ENCODE peak calls at places on chromosomes 2 and 18, in seven cellular contexts. One of them, this sample, is unnamed.
A peak's percentile ranks its signal among the peaks of the same experiment; 100 is the strongest.

GRCh38 chr2:18356676-18357075 is 203.8 kb downstream of the RDH14 start:
- DNase-seq in H1: no peak
- DNase-seq in testis: no peak
- DNase-seq in endodermal cell: no peak
- DNase-seq in ovary: no peak
- DNase-seq in kidney: no peak
- DNase-seq in fibroblast of lung: peak; percentile 73
- DNase-seq in this sample: no peak

GRCh38 chr2:120831891-120832290 is 96.2 kb downstream of the GLI2 start:
- DNase-seq in fibroblast of lung: no peak
- DNase-seq in endodermal cell: no peak
- DNase-seq in testis: no peak
- DNase-seq in ovary: no peak
- DNase-seq in H1: no peak
- DNase-seq in kidney: no peak
- DNase-seq in this sample: no peak

GRCh38 chr18:5073026-5073944 is 123.8 kb downstream of the AKAIN1 start:
- DNase-seq in testis: peak; percentile 59
- DNase-seq in fibroblast of lung: peak; percentile 17
- DNase-seq in H1: peak; percentile 52
- DNase-seq in ovary: no peak
- DNase-seq in kidney: no peak
- DNase-seq in endodermal cell: peak; percentile 76
- DNase-seq in this sample: no peak

GRCh38 chr18:48952287-48953095 is 1.7 kb upstream of the SMAD7 start:
- DNase-seq in fibroblast of lung: peak; percentile 92
- DNase-seq in endodermal cell: peak; percentile 92
- DNase-seq in H1: peak; percentile 85
- DNase-seq in kidney: peak; percentile 95
- DNase-seq in testis: peak; percentile 76
- DNase-seq in ovary: peak; percentile 79
- DNase-seq in this sample: peak; percentile 93

GRCh38 chr2:46829240-46829970 is 86.2 kb downstream of the MCFD2 start:
- DNase-seq in H1: no peak
- DNase-seq in endodermal cell: peak; percentile 34
- DNase-seq in kidney: no peak
- DNase-seq in fibroblast of lung: no peak
- DNase-seq in ovary: no peak
- DNase-seq in testis: peak; percentile 7
- DNase-seq in this sample: peak; percentile 19

GRCh38 chr2:10818986-10819385 is 6.4 kb upstream of the PDIA6 start:
- DNase-seq in endodermal cell: no peak
- DNase-seq in fibroblast of lung: no peak
- DNase-seq in testis: no peak
- DNase-seq in H1: no peak
- DNase-seq in ovary: no peak
- DNase-seq in kidney: no peak
- DNase-seq in this sample: no peak

GRCh38 chr2:178009813-178010212 is 62.8 kb downstream of the PDE11A start:
- DNase-seq in ovary: no peak
- DNase-seq in kidney: no peak
- DNase-seq in testis: no peak
- DNase-seq in H1: no peak
- DNase-seq in endodermal cell: no peak
- DNase-seq in fibroblast of lung: no peak
- DNase-seq in this sample: no peak

GRCh38 chr2:134396493-134396892 is 142.6 kb downstream of the MGAT5 start:
- DNase-seq in H1: no peak
- DNase-seq in ovary: no peak
- DNase-seq in endodermal cell: no peak
- DNase-seq in kidney: no peak
- DNase-seq in fibroblast of lung: no peak
- DNase-seq in testis: no peak
- DNase-seq in this sample: no peak

GRCh38 chr2:75047189-75047812 is 88.9 kb downstream of the POLE4 start:
- DNase-seq in testis: no peak
- DNase-seq in H1: no peak
- DNase-seq in fibroblast of lung: peak; percentile 76
- DNase-seq in endodermal cell: no peak
- DNase-seq in ovary: no peak
- DNase-seq in kidney: no peak
- DNase-seq in this sample: no peak

GRCh38 chr2:215793747-215794595 is 219.4 kb downstream of the MREG start:
- DNase-seq in kidney: no peak
- DNase-seq in endodermal cell: no peak
- DNase-seq in H1: no peak
- DNase-seq in testis: peak; percentile 28
- DNase-seq in fibroblast of lung: peak; percentile 99
- DNase-seq in ovary: no peak
- DNase-seq in this sample: no peak

GRCh38 chr2:169116307-169116706 is 46.9 kb downstream of the DHRS9 start:
- DNase-seq in ovary: no peak
- DNase-seq in testis: no peak
- DNase-seq in fibroblast of lung: no peak
- DNase-seq in kidney: no peak
- DNase-seq in H1: no peak
- DNase-seq in endodermal cell: no peak
- DNase-seq in this sample: no peak

GRCh38 chr2:184203661-184204060 is 394.7 kb upstream of the ZNF804A start:
- DNase-seq in H1: no peak
- DNase-seq in ovary: no peak
- DNase-seq in testis: no peak
- DNase-seq in kidney: no peak
- DNase-seq in fibroblast of lung: no peak
- DNase-seq in endodermal cell: no peak
- DNase-seq in this sample: no peak

GRCh38 chr2:207867075-207867474 is 97.4 kb upstream of the FZD5 start:
- DNase-seq in fibroblast of lung: peak; percentile 70
- DNase-seq in endodermal cell: no peak
- DNase-seq in kidney: no peak
- DNase-seq in ovary: no peak
- DNase-seq in testis: no peak
- DNase-seq in H1: no peak
- DNase-seq in this sample: no peak

GRCh38 chr2:42999856-43000241 is 207.5 kb upstream of the HAAO start:
- DNase-seq in endodermal cell: peak; percentile 34
- DNase-seq in ovary: no peak
- DNase-seq in testis: no peak
- DNase-seq in kidney: no peak
- DNase-seq in H1: no peak
- DNase-seq in fibroblast of lung: no peak
- DNase-seq in this sample: peak; percentile 35
- H3K27ac ChIP-seq in endodermal cell: peak overlapping the region; percentile 32
- H3K27ac ChIP-seq in ovary: no peak overlapping the region
- H3K27ac ChIP-seq in testis: no peak overlapping the region
- H3K27ac ChIP-seq in kidney: no peak overlapping the region
- H3K27ac ChIP-seq in H1: no peak overlapping the region
- H3K27ac ChIP-seq in fibroblast of lung: no peak overlapping the region
- H3K27ac ChIP-seq in this sample: no peak overlapping the region

DNA sequence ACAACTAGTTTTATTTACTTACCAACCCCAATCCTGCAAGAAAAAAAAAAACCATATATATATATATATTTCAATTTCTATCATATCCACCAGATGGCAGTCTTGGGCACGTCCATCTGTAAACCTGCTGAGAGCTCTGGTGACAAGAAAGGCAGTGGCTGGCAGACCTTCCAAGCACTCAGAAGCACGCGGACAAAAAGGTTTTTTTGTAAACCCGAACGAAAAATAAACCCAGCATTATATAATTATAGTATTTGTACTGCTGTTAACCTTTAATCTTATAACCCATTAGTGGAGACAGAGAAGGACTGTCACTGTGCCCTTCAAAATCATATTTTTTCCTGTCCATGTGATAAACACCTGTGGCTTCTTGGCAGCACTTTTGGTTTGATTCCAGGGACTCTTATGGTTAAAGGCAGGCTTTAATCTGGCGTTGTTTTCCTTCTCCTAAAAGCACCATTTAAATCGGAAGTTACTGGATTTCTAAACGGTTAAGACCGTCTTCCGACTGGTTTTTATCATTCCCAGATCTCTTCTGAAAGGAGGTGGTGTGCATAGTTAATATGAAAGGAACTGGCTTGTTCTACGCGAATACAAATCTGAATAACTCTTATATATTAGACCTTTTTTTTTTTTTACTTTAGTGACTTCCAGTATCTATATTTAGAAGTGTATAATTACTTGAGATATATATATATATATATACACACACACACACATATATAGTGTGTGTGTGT is 31.0 kb upstream of the SLC3A1 start:
- DNase-seq in kidney: no peak
- DNase-seq in H1: no peak
- DNase-seq in fibroblast of lung: peak; percentile 62
- DNase-seq in ovary: peak; percentile 20
- DNase-seq in endodermal cell: peak; percentile 79
- DNase-seq in testis: peak; percentile 76
- DNase-seq in this sample: no peak
- H3K4me3 ChIP-seq in kidney: peak overlapping the region; percentile 70
- H3K4me3 ChIP-seq in H1: peak overlapping the region; percentile 11
- H3K4me3 ChIP-seq in fibroblast of lung: peak overlapping the region; percentile 36
- H3K4me3 ChIP-seq in ovary: no peak overlapping the region
- H3K4me3 ChIP-seq in endodermal cell: peak overlapping the region; percentile 49
- H3K4me3 ChIP-seq in testis: no peak overlapping the region
- H3K4me3 ChIP-seq in this sample: peak overlapping the region; percentile 47

DNA sequence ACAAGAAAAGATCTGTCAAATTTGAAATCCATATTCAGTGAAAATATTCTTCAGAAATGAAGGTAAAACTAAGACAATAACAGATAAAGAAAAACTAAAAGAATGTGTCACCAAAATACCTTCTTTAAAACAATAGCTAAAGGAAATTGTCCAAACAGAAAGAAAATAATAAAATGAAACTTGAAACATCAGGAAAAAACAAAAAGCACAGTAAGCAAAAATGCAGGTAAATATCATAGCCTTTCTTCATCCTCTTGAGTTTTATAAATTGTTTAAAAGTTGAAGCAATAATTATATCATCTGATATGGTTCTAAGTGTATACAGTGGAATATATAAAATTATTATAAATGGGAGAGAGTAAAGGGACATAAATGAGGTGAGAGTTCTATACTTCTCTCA is 103.8 kb upstream of the PDE1A start:
- DNase-seq in H1: no peak
- DNase-seq in fibroblast of lung: no peak
- DNase-seq in ovary: no peak
- DNase-seq in endodermal cell: no peak
- DNase-seq in kidney: no peak
- DNase-seq in testis: no peak
- DNase-seq in this sample: no peak
- H3K27ac ChIP-seq in H1: no peak overlapping the region
- H3K27ac ChIP-seq in fibroblast of lung: no peak overlapping the region
- H3K27ac ChIP-seq in ovary: no peak overlapping the region
- H3K27ac ChIP-seq in endodermal cell: no peak overlapping the region
- H3K27ac ChIP-seq in kidney: no peak overlapping the region
- H3K27ac ChIP-seq in testis: no peak overlapping the region
- H3K27ac ChIP-seq in this sample: no peak overlapping the region

DNA sequence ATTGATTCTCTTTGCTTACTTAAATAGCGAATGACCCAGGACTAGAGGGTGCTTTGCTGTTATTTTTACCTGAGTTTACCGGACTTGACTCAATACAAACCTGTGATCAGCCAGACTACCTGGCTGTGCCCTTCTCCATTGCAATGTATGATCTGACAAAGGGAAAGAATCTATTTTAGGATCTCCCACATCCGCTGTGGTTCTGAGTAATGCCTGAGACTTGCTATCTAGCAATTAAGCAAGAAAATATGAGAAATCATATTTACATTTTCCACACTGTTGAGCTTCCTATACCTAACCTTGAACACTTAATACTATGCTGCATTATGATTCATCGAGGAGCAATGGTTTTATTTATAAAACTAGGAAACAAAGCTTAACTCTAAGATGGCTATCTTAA is 215.2 kb downstream of the RAD51AP2 start:
- DNase-seq in ovary: no peak
- DNase-seq in kidney: no peak
- DNase-seq in H1: no peak
- DNase-seq in testis: no peak
- DNase-seq in endodermal cell: no peak
- DNase-seq in fibroblast of lung: peak; percentile 90
- DNase-seq in this sample: no peak
- H3K4me3 ChIP-seq in ovary: no peak overlapping the region
- H3K4me3 ChIP-seq in kidney: no peak overlapping the region
- H3K4me3 ChIP-seq in H1: no peak overlapping the region
- H3K4me3 ChIP-seq in testis: no peak overlapping the region
- H3K4me3 ChIP-seq in endodermal cell: no peak overlapping the region
- H3K4me3 ChIP-seq in fibroblast of lung: no peak overlapping the region
- H3K4me3 ChIP-seq in this sample: no peak overlapping the region

DNA sequence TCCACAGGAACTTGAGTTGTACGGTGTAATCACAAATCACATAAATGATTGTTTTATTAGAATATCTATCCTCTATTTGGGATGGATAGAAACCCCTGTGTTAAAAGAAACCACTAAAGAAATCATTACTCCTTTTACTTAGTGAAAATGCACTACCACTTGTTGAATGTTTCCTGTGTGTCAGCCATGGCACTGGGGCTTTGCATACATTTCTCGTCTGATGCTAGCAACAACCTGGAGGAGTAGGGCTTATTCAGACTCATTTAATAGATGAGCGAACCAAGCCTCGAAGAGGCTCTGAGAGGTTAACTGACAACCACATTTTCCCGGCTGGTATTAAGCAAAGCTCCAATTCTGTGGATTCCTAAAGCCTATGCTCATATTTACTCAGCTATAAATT is 60.5 kb upstream of the PELI1 start:
- DNase-seq in fibroblast of lung: no peak
- DNase-seq in ovary: no peak
- DNase-seq in kidney: no peak
- DNase-seq in endodermal cell: no peak
- DNase-seq in testis: no peak
- DNase-seq in H1: no peak
- DNase-seq in this sample: no peak
- H3K27ac ChIP-seq in fibroblast of lung: no peak overlapping the region
- H3K27ac ChIP-seq in ovary: no peak overlapping the region
- H3K27ac ChIP-seq in kidney: peak overlapping the region; percentile 74
- H3K27ac ChIP-seq in endodermal cell: no peak overlapping the region
- H3K27ac ChIP-seq in testis: peak overlapping the region; percentile 60
- H3K27ac ChIP-seq in H1: no peak overlapping the region
- H3K27ac ChIP-seq in this sample: peak overlapping the region; percentile 88

DNA sequence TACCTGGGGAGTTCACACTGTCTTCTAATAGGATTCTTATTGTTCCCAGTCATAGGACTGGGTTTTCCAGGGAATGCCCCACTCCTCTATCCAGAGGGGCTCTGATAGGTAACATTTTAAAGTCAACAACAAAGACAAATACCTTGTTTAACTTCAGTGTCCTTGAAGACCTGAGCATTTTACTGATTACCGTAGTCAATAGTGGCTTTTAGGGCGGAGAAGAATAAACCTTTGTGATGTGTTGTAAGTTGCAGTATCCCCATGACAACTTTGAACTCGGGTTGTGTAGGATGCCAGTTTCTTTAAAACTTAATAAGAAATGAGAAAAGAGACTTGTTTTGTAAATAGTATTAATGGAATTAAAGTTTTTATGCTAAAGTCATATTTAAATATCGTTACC is 5.9 kb downstream of the GATA6 start:
- DNase-seq in H1: no peak
- DNase-seq in fibroblast of lung: no peak
- DNase-seq in endodermal cell: no peak
- DNase-seq in ovary: no peak
- DNase-seq in testis: no peak
- DNase-seq in kidney: no peak
- DNase-seq in this sample: no peak
- H3K4me3 ChIP-seq in H1: no peak overlapping the region
- H3K4me3 ChIP-seq in fibroblast of lung: peak overlapping the region; percentile 72
- H3K4me3 ChIP-seq in endodermal cell: peak overlapping the region; percentile 99
- H3K4me3 ChIP-seq in ovary: peak overlapping the region; percentile 98
- H3K4me3 ChIP-seq in testis: no peak overlapping the region
- H3K4me3 ChIP-seq in kidney: no peak overlapping the region
- H3K4me3 ChIP-seq in this sample: peak overlapping the region; percentile 90

This sample was measured in coronary artery.